ENCODE peak calls at places on chromosomes 13 and 19, in seven cellular contexts. One of them, this sample, is unnamed. For H3K4me1, the result is how much of the 10 kb centered on the place peaks cover.

GRCh38 chr13:44930907-44931676 is 58.2 kb downstream of the NUFIP1 start:
- DNase-seq in fibroblast of lung: peak
- DNase-seq in neural progenitor cell: peak
- DNase-seq in thoracic aorta: no peak
- DNase-seq in psoas muscle: no peak
- DNase-seq in right lobe of liver: no peak
- DNase-seq in heart right ventricle: no peak
- DNase-seq in this sample: no peak

GRCh38 chr13:89602655-89603054 is 1744.8 kb upstream of the MIR17HG start:
- DNase-seq in neural progenitor cell: no peak
- DNase-seq in heart right ventricle: no peak
- DNase-seq in right lobe of liver: no peak
- DNase-seq in fibroblast of lung: no peak
- DNase-seq in thoracic aorta: no peak
- DNase-seq in psoas muscle: no peak
- DNase-seq in this sample: no peak

GRCh38 chr19:48509467-48510194 is 2.0 kb downstream of the LMTK3 start:
- DNase-seq in thoracic aorta: no peak
- DNase-seq in heart right ventricle: no peak
- DNase-seq in neural progenitor cell: peak
- DNase-seq in psoas muscle: no peak
- DNase-seq in right lobe of liver: no peak
- DNase-seq in fibroblast of lung: no peak
- DNase-seq in this sample: no peak

GRCh38 chr13:24097667-24098066 is 62.9 kb upstream of the SPATA13 start:
- DNase-seq in right lobe of liver: no peak
- DNase-seq in fibroblast of lung: no peak
- DNase-seq in psoas muscle: no peak
- DNase-seq in neural progenitor cell: no peak
- DNase-seq in thoracic aorta: no peak
- DNase-seq in heart right ventricle: no peak
- DNase-seq in this sample: no peak

GRCh38 chr19:47151627-47152026 is 21.0 kb downstream of the SAE1 start:
- DNase-seq in psoas muscle: no peak
- DNase-seq in right lobe of liver: peak
- DNase-seq in neural progenitor cell: no peak
- DNase-seq in fibroblast of lung: no peak
- DNase-seq in heart right ventricle: no peak
- DNase-seq in thoracic aorta: no peak
- DNase-seq in this sample: no peak

GRCh38 chr13:66074018-66074615 is 1156.0 kb downstream of the PCDH9 start:
- DNase-seq in heart right ventricle: no peak
- DNase-seq in thoracic aorta: no peak
- DNase-seq in right lobe of liver: no peak
- DNase-seq in fibroblast of lung: no peak
- DNase-seq in neural progenitor cell: no peak
- DNase-seq in psoas muscle: no peak
- DNase-seq in this sample: no peak

GRCh38 chr19:38679839-38680238 is 32.4 kb downstream of the ACTN4 start:
- DNase-seq in thoracic aorta: no peak
- DNase-seq in neural progenitor cell: no peak
- DNase-seq in fibroblast of lung: peak
- DNase-seq in psoas muscle: no peak
- DNase-seq in heart right ventricle: no peak
- DNase-seq in right lobe of liver: no peak
- DNase-seq in this sample: no peak

GRCh38 chr19:16386619-16387240 is 62.1 kb downstream of the KLF2 start:
- DNase-seq in right lobe of liver: peak
- DNase-seq in neural progenitor cell: peak
- DNase-seq in thoracic aorta: no peak
- DNase-seq in psoas muscle: no peak
- DNase-seq in fibroblast of lung: peak
- DNase-seq in heart right ventricle: no peak
- DNase-seq in this sample: no peak

GRCh38 chr19:18320865-18321728 is 1.8 kb downstream of the LSM4 start:
- DNase-seq in thoracic aorta: no peak
- DNase-seq in heart right ventricle: no peak
- DNase-seq in fibroblast of lung: no peak
- DNase-seq in psoas muscle: no peak
- DNase-seq in right lobe of liver: no peak
- DNase-seq in neural progenitor cell: no peak
- DNase-seq in this sample: peak

GRCh38 chr19:41030651-41031050 is 39.6 kb downstream of the CYP2B6 start:
- DNase-seq in fibroblast of lung: no peak
- DNase-seq in thoracic aorta: no peak
- DNase-seq in right lobe of liver: no peak
- DNase-seq in psoas muscle: no peak
- DNase-seq in heart right ventricle: no peak
- DNase-seq in neural progenitor cell: no peak
- DNase-seq in this sample: no peak

GRCh38 chr13:72960541-72960940 is 98.3 kb upstream of the KLF5 start:
- DNase-seq in heart right ventricle: no peak
- DNase-seq in neural progenitor cell: no peak
- DNase-seq in thoracic aorta: no peak
- DNase-seq in fibroblast of lung: no peak
- DNase-seq in psoas muscle: no peak
- DNase-seq in right lobe of liver: no peak
- DNase-seq in this sample: no peak

GRCh38 chr19:5578094-5578846 is 10.5 kb upstream of the TINCR start:
- DNase-seq in fibroblast of lung: no peak
- DNase-seq in heart right ventricle: peak
- DNase-seq in psoas muscle: peak
- DNase-seq in right lobe of liver: peak
- DNase-seq in thoracic aorta: no peak
- DNase-seq in neural progenitor cell: peak
- DNase-seq in this sample: peak

GRCh38 chr13:110361365-110361911 is 54.4 kb downstream of the COL4A2 start:
- DNase-seq in right lobe of liver: no peak
- DNase-seq in heart right ventricle: peak
- DNase-seq in fibroblast of lung: peak
- DNase-seq in psoas muscle: peak
- DNase-seq in neural progenitor cell: no peak
- DNase-seq in thoracic aorta: peak
- DNase-seq in this sample: no peak

GRCh38 chr19:57566396-57567256 is 7.0 kb upstream of the ZNF550 start:
- DNase-seq in heart right ventricle: no peak
- DNase-seq in fibroblast of lung: peak
- DNase-seq in neural progenitor cell: peak
- DNase-seq in right lobe of liver: no peak
- DNase-seq in psoas muscle: no peak
- DNase-seq in thoracic aorta: no peak
- DNase-seq in this sample: no peak

GRCh38 chr13:26694609-26695359 is 65.8 kb downstream of the GPR12 start:
- DNase-seq in neural progenitor cell: no peak
- DNase-seq in right lobe of liver: no peak
- DNase-seq in fibroblast of lung: no peak
- DNase-seq in heart right ventricle: no peak
- DNase-seq in thoracic aorta: no peak
- DNase-seq in psoas muscle: no peak
- DNase-seq in this sample: no peak

GRCh38 chr19:14325863-14326262 is 55.4 kb upstream of the ADGRE5 start:
- DNase-seq in heart right ventricle: no peak
- DNase-seq in psoas muscle: no peak
- DNase-seq in thoracic aorta: no peak
- DNase-seq in fibroblast of lung: no peak
- DNase-seq in neural progenitor cell: no peak
- DNase-seq in right lobe of liver: no peak
- DNase-seq in this sample: no peak

GRCh38 chr19:14325134-14325533 is 56.1 kb upstream of the ADGRE5 start:
- DNase-seq in psoas muscle: no peak
- DNase-seq in right lobe of liver: no peak
- DNase-seq in fibroblast of lung: no peak
- DNase-seq in thoracic aorta: no peak
- DNase-seq in neural progenitor cell: no peak
- DNase-seq in heart right ventricle: no peak
- DNase-seq in this sample: no peak

GRCh38 chr19:14333101-14333871 is 48.0 kb upstream of the ADGRE5 start:
- DNase-seq in psoas muscle: no peak
- DNase-seq in neural progenitor cell: peak
- DNase-seq in heart right ventricle: peak
- DNase-seq in right lobe of liver: no peak
- DNase-seq in thoracic aorta: no peak
- DNase-seq in fibroblast of lung: peak
- DNase-seq in this sample: no peak

GRCh38 chr19:14322889-14323463 is 58.3 kb upstream of the ADGRE5 start:
- DNase-seq in neural progenitor cell: no peak
- DNase-seq in fibroblast of lung: no peak
- DNase-seq in heart right ventricle: no peak
- DNase-seq in thoracic aorta: no peak
- DNase-seq in right lobe of liver: no peak
- DNase-seq in psoas muscle: no peak
- DNase-seq in this sample: no peak

GRCh38 chr19:14328406-14328805 is 52.8 kb upstream of the ADGRE5 start:
- DNase-seq in right lobe of liver: no peak
- DNase-seq in fibroblast of lung: no peak
- DNase-seq in neural progenitor cell: no peak
- DNase-seq in heart right ventricle: no peak
- DNase-seq in psoas muscle: no peak
- DNase-seq in thoracic aorta: no peak
- DNase-seq in this sample: no peak
- H3K27ac ChIP-seq in right lobe of liver: no peak
- H3K27ac ChIP-seq in fibroblast of lung: no peak
- H3K27ac ChIP-seq in neural progenitor cell: no peak
- H3K27ac ChIP-seq in heart right ventricle: no peak
- H3K27ac ChIP-seq in psoas muscle: no peak
- H3K27ac ChIP-seq in thoracic aorta: no peak
- H3K27ac ChIP-seq in this sample: no peak

GRCh38 chr13:41942462-41943094 is 18.3 kb downstream of the VWA8 start:
- DNase-seq in right lobe of liver: no peak
- DNase-seq in fibroblast of lung: peak
- DNase-seq in heart right ventricle: no peak
- DNase-seq in thoracic aorta: no peak
- DNase-seq in neural progenitor cell: peak
- DNase-seq in psoas muscle: no peak
- DNase-seq in this sample: no peak
- TF ChIP-seq CTCF in right lobe of liver: no peak
- TF ChIP-seq CTCF in fibroblast of lung: peak
- TF ChIP-seq CTCF in heart right ventricle: peak
- TF ChIP-seq CTCF in thoracic aorta: no peak
- TF ChIP-seq CTCF in neural progenitor cell: peak
- TF ChIP-seq CTCF in psoas muscle: peak
- TF ChIP-seq CTCF in this sample: no peak

GRCh38 chr13:49373699-49374098 is 70.2 kb downstream of the CAB39L start:
- DNase-seq in heart right ventricle: no peak
- DNase-seq in neural progenitor cell: no peak
- DNase-seq in right lobe of liver: no peak
- DNase-seq in thoracic aorta: no peak
- DNase-seq in psoas muscle: no peak
- DNase-seq in fibroblast of lung: peak
- DNase-seq in this sample: no peak
- H3K4me1 ChIP-seq in heart right ventricle: under half
- H3K4me1 ChIP-seq in neural progenitor cell: under half
- H3K4me1 ChIP-seq in right lobe of liver: under half
- H3K4me1 ChIP-seq in thoracic aorta: under half
- H3K4me1 ChIP-seq in psoas muscle: under half
- H3K4me1 ChIP-seq in fibroblast of lung: under half
- H3K4me1 ChIP-seq in this sample: under half

GRCh38 chr19:51693246-51693645 is at the start of gene SPACA6:
- DNase-seq in thoracic aorta: no peak
- DNase-seq in fibroblast of lung: no peak
- DNase-seq in right lobe of liver: peak
- DNase-seq in heart right ventricle: no peak
- DNase-seq in neural progenitor cell: no peak
- DNase-seq in psoas muscle: no peak
- DNase-seq in this sample: no peak
- H3K27ac ChIP-seq in thoracic aorta: peak
- H3K27ac ChIP-seq in fibroblast of lung: no peak
- H3K27ac ChIP-seq in right lobe of liver: no peak
- H3K27ac ChIP-seq in heart right ventricle: peak
- H3K27ac ChIP-seq in neural progenitor cell: no peak
- H3K27ac ChIP-seq in psoas muscle: no peak
- H3K27ac ChIP-seq in this sample: no peak

GRCh38 chr13:101916108-101916757 is 463.8 kb downstream of the ITGBL1 start:
- DNase-seq in psoas muscle: peak
- DNase-seq in fibroblast of lung: peak
- DNase-seq in thoracic aorta: no peak
- DNase-seq in heart right ventricle: peak
- DNase-seq in neural progenitor cell: peak
- DNase-seq in right lobe of liver: peak
- DNase-seq in this sample: no peak
- TF ChIP-seq CTCF in psoas muscle: no peak
- TF ChIP-seq CTCF in fibroblast of lung: peak
- TF ChIP-seq CTCF in thoracic aorta: no peak
- TF ChIP-seq CTCF in heart right ventricle: peak
- TF ChIP-seq CTCF in neural progenitor cell: peak
- TF ChIP-seq CTCF in right lobe of liver: peak
- TF ChIP-seq CTCF in this sample: no peak

GRCh38 chr19:35746087-35746462 is 624 bp downstream of the PSENEN start:
- DNase-seq in psoas muscle: no peak
- DNase-seq in fibroblast of lung: no peak
- DNase-seq in heart right ventricle: no peak
- DNase-seq in right lobe of liver: no peak
- DNase-seq in thoracic aorta: no peak
- DNase-seq in neural progenitor cell: no peak
- DNase-seq in this sample: no peak
- H3K4me1 ChIP-seq in psoas muscle: under half
- H3K4me1 ChIP-seq in fibroblast of lung: under half
- H3K4me1 ChIP-seq in heart right ventricle: under half
- H3K4me1 ChIP-seq in right lobe of liver: under half
- H3K4me1 ChIP-seq in thoracic aorta: under half
- H3K4me1 ChIP-seq in neural progenitor cell: under half
- H3K4me1 ChIP-seq in this sample: half or more

GRCh38 chr13:99192480-99192879 is 8.2 kb upstream of the UBAC2 start:
- DNase-seq in thoracic aorta: no peak
- DNase-seq in psoas muscle: no peak
- DNase-seq in right lobe of liver: no peak
- DNase-seq in heart right ventricle: no peak
- DNase-seq in fibroblast of lung: no peak
- DNase-seq in neural progenitor cell: no peak
- DNase-seq in this sample: no peak

GRCh38 chr13:99193152-99193551 is 7.5 kb upstream of the UBAC2 start:
- DNase-seq in neural progenitor cell: no peak
- DNase-seq in right lobe of liver: no peak
- DNase-seq in psoas muscle: no peak
- DNase-seq in thoracic aorta: no peak
- DNase-seq in heart right ventricle: no peak
- DNase-seq in fibroblast of lung: no peak
- DNase-seq in this sample: no peak

GRCh38 chr13:99190147-99190985 is 10.3 kb upstream of the UBAC2 start:
- DNase-seq in fibroblast of lung: no peak
- DNase-seq in heart right ventricle: no peak
- DNase-seq in right lobe of liver: no peak
- DNase-seq in psoas muscle: no peak
- DNase-seq in thoracic aorta: no peak
- DNase-seq in neural progenitor cell: no peak
- DNase-seq in this sample: no peak

GRCh38 chr13:99191336-99191899 is 9.2 kb upstream of the UBAC2 start:
- DNase-seq in fibroblast of lung: no peak
- DNase-seq in psoas muscle: no peak
- DNase-seq in neural progenitor cell: no peak
- DNase-seq in right lobe of liver: no peak
- DNase-seq in thoracic aorta: no peak
- DNase-seq in heart right ventricle: no peak
- DNase-seq in this sample: no peak

DNA sequence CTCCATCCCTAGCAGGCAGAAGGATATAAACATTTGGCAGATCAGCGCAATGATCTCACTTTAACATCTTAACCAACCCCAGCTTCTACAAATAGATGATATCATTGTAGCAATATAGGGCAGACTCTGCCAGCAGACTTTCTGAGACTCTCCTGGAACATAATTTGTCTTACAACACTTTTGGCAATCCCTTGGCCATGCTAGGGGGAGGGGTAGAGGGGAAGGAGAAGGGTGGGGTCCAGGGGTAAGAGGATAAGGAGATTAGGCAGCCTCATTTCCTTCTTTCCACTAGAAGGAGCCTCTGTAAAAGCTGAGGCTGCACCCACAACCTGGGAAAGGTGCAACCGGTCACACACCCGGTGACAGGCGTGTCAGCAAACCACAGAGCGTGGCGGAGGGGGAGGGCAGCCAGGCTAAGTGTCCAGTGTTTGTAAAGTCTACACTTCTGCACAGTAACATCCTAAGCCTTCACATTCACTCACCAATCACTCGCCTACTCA is 8.7 kb upstream of the UBAC2 start:
- DNase-seq in psoas muscle: no peak
- DNase-seq in fibroblast of lung: peak
- DNase-seq in thoracic aorta: no peak
- DNase-seq in heart right ventricle: no peak
- DNase-seq in neural progenitor cell: peak
- DNase-seq in right lobe of liver: no peak
- DNase-seq in this sample: no peak
- H3K27ac ChIP-seq in psoas muscle: no peak
- H3K27ac ChIP-seq in fibroblast of lung: no peak
- H3K27ac ChIP-seq in thoracic aorta: no peak
- H3K27ac ChIP-seq in heart right ventricle: no peak
- H3K27ac ChIP-seq in neural progenitor cell: no peak
- H3K27ac ChIP-seq in right lobe of liver: no peak
- H3K27ac ChIP-seq in this sample: no peak